ENCODE peak calls at places on chromosomes 1 and 21, in seven cellular contexts. U is AG04450, T is spleen, Z is fibroblast of mammary gland, E is GM06990, I is A549, P is astrocyte of the spinal cord. D is an unnamed sample.

GRCh38 chr1:174990382-174990999 is 9.3 kb upstream of the CACYBP start:
- DNase-seq in U (no peak), Z (peak; percentile 80), T (no peak), I (peak; percentile 71), P (peak; percentile 33), E (no peak), D (no peak)

GRCh38 chr1:92960395-92961130 is 699 bp downstream of the DIPK1A start:
- DNase-seq in T (peak; percentile 82), Z (peak; percentile 84), P (peak; percentile 70), I (peak; percentile 74), U (peak; percentile 42), E (no peak), D (peak; percentile 63)

GRCh38 chr1:83113686-83114085 is 885.2 kb downstream of the TTLL7 start:
- DNase-seq in Z (peak; percentile 3), P (no peak), U (no peak), E (no peak), I (no peak), T (no peak), D (no peak)

GRCh38 chr1:67441183-67441582 is 11.0 kb upstream of the SERBP1 start:
- DNase-seq in I (no peak), E (no peak), P (peak; percentile 81), T (no peak), U (no peak), Z (peak; percentile 75), D (no peak)

GRCh38 chr1:197774691-197775281 is 494 bp downstream of the DENND1B start:
- DNase-seq in U (no peak), T (peak; percentile 93), I (peak; percentile 33), E (no peak), P (peak; percentile 53), Z (peak; percentile 52), D (no peak)

GRCh38 chr1:12152106-12152891 is 14.5 kb upstream of the TNFRSF1B start:
- DNase-seq in T (no peak), U (no peak), I (no peak), P (no peak), Z (no peak), E (peak; percentile 73), D (no peak)

GRCh38 chr1:8941906-8942305 is 3.8 kb upstream of the CA6 start:
- DNase-seq in I (peak; percentile 47), U (peak; percentile 61), E (no peak), Z (peak; percentile 75), P (peak; percentile 81), T (no peak), D (no peak)

GRCh38 chr1:158037876-158038359 is 44.5 kb downstream of the KIRREL1 start:
- DNase-seq in E (no peak), Z (peak; percentile 78), I (no peak), T (no peak), U (no peak), P (peak; percentile 53), D (no peak)

GRCh38 chr1:59043796-59044195 is 253.1 kb upstream of the FGGY start:
- DNase-seq in Z (peak; percentile 97), U (peak; percentile 58), T (no peak), E (no peak), P (peak; percentile 55), I (no peak), D (peak; percentile 90)

GRCh38 chr1:109610609-109611307 is 8.7 kb downstream of the GNAT2 start:
- DNase-seq in T (no peak), E (no peak), Z (no peak), I (no peak), P (peak; percentile 40), U (peak; percentile 21), D (no peak)

GRCh38 chr1:20589331-20590312 is 725 bp downstream of the CDA start:
- DNase-seq in T (peak; percentile 88), E (no peak), I (no peak), Z (peak; percentile 92), P (peak; percentile 57), U (peak; percentile 78), D (no peak)

GRCh38 chr1:85317580-85317979 is 41.1 kb upstream of the BCL10 start:
- DNase-seq in P (no peak), E (no peak), U (no peak), T (no peak), Z (no peak), I (no peak), D (no peak)

GRCh38 chr1:232388363-232388762 is 241.6 kb downstream of the SIPA1L2 start:
- DNase-seq in T (no peak), I (no peak), E (no peak), U (no peak), P (no peak), Z (no peak), D (no peak)

GRCh38 chr1:241635556-241636179 is 4.5 kb downstream of the CHML start:
- DNase-seq in U (no peak), Z (no peak), E (no peak), I (no peak), T (no peak), P (no peak), D (no peak)

GRCh38 chr1:157073944-157074685 is 25.5 kb downstream of the ETV3L start:
- DNase-seq in U (peak; percentile 32), Z (peak; percentile 74), T (peak; percentile 79), P (peak; percentile 44), E (peak; percentile 31), I (peak; percentile 56), D (no peak)

DNA sequence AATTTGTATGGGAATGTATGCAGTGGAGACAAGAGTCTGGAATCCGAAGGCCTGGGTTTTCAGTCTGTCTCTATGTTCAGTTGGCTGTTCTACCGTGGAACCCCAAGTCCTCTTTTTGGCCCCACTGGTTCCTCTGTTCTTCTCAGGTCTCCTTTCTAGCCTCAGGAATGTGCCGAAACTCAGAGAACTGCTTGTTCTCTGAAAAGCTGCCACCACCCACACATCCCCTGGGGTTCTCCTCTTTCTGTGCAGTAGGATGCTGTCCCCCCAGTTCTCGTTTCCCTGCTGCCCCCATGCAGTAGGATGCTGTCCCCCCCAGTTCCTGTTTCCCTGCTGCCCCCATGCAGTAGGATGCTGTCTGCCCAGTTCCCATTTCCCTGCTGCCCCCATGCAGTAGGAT is 35.0 kb downstream of the OPTC start:
- DNase-seq in T (no peak), Z (no peak), E (no peak), P (no peak), U (no peak), I (no peak), D (no peak)
- TF ChIP-seq CTCF in T (no peak), Z (no peak), E (no peak), P (no peak), U (no peak), I (no peak), D (no peak)

DNA sequence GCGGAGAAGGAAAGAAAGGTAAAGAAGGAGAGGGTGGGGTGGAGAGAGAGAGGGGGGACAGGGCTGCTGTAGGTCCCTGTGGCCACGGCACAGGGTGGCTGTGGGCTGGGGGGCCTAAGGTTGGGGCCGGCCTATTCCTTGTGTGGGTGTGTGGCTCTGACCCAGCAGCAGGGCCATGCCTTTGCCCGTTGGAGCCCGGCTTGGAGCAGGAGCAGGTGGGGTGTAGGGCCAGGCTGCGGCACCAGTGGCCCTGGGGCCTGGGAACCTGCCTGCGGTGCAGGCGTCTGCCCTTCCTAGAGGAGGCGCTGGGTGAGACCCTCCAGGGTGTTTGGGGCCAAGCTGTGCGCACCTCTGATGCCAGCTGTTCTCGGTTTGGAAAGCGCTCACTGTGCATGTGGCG is 19.7 kb upstream of the SUMO3 start:
- DNase-seq in P (no peak), E (no peak), I (no peak), U (no peak), Z (no peak), T (peak; percentile 52), D (no peak)
- H3K4me3 ChIP-seq in P (no peak overlapping the region), E (no peak overlapping the region), I (no peak overlapping the region), U (no peak overlapping the region), Z (no peak overlapping the region), T (no peak overlapping the region), D (no peak overlapping the region)

GRCh38 chr1:169604781-169605560 is 18.7 kb upstream of the F5 start:
- DNase-seq in U (no peak), T (peak; percentile 86), Z (no peak), E (no peak), P (no peak), I (no peak), D (no peak)

GRCh38 chr1:169595764-169596711 is 9.8 kb upstream of the F5 start:
- DNase-seq in T (no peak), Z (peak; percentile 29), E (no peak), P (peak; percentile 38), U (no peak), I (no peak), D (no peak)

GRCh38 chr1:169601096-169601881 is 15.0 kb upstream of the F5 start:
- DNase-seq in E (peak; percentile 27), T (no peak), U (no peak), I (peak; percentile 6), Z (peak; percentile 34), P (peak; percentile 26), D (no peak)
- TF ChIP-seq CTCF in E (peak; percentile 32), T (peak; percentile 69), U (peak; percentile 37), I (peak; percentile 59), Z (peak; percentile 37), P (peak; percentile 32), D (peak; percentile 53)

DNA sequence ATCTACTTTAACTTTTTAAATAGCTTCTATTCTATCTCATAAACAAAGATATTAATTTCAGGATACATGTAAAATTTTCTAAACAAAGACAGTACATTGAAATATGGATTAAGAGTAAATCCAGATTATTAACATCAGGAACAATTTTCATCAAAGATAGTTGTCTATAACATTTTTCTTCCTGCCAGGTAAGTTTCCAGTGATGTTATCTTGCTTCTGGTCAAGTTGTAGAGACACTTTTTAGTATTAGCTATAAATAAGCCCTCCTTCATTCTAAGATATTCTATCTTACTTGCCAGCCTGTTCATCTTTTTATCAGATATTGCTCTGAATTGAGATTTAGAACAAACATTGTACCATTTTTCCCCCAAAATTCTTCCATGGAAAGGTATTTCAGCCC is 94.4 kb upstream of the KCTD3 start:
- DNase-seq in E (no peak), T (no peak), I (no peak), Z (no peak), P (no peak), U (no peak), D (no peak)
- H3K4me3 ChIP-seq in E (no peak overlapping the region), T (no peak overlapping the region), I (no peak overlapping the region), Z (no peak overlapping the region), P (no peak overlapping the region), U (no peak overlapping the region), D (no peak overlapping the region)